ENCODE peak calls at places on chromosomes 16 and 17, in four cellular contexts. I is neural progenitor cell, B is SK-N-SH, O is MM.1S. N is an unnamed sample.

GRCh38 chr16:66366433-66367299 is at the start of gene CDH5:
- DNase-seq in I (no peak), B (peak; percentile 47), O (no peak), N (no peak)

GRCh38 chr17:65633988-65634387 is 72.5 kb upstream of the AXIN2 start:
- DNase-seq in I (no peak), B (no peak), O (no peak), N (no peak)

GRCh38 chr17:44501866-44502265 is 1.3 kb downstream of the GPATCH8 start:
- DNase-seq in I (peak; percentile 20), B (no peak), O (no peak), N (no peak)

GRCh38 chr17:31595666-31596381 is 204.3 kb downstream of the RAB11FIP4 start:
- DNase-seq in I (no peak), B (no peak), O (no peak), N (no peak)

GRCh38 chr16:65122974-65123845 is 1.3 kb upstream of the CDH11 start:
- DNase-seq in I (peak; percentile 69), B (peak; percentile 72), O (no peak), N (peak; percentile 59)

GRCh38 chr16:24972608-24973220 is 42.5 kb downstream of the ARHGAP17 start:
- DNase-seq in I (no peak), B (no peak), O (peak; percentile 22), N (no peak)

GRCh38 chr17:12431188-12431587 is 234.5 kb upstream of the MYOCD start:
- DNase-seq in I (no peak), B (no peak), O (no peak), N (no peak)

GRCh38 chr17:76598004-76598439 is 12.4 kb upstream of the ST6GALNAC2 start:
- DNase-seq in I (no peak), B (no peak), O (no peak), N (no peak)

GRCh38 chr16:65845466-65846209 is 520.9 kb upstream of the CDH5 start:
- DNase-seq in I (no peak), B (no peak), O (no peak), N (peak; percentile 5)

GRCh38 chr17:57881783-57882291 is 32.0 kb upstream of the MRPS23 start:
- DNase-seq in I (no peak), B (no peak), O (no peak), N (no peak)

GRCh38 chr17:1170739-1171138 is 9.0 kb downstream of the ABR start:
- DNase-seq in I (no peak), B (no peak), O (no peak), N (peak; percentile 56)

GRCh38 chr17:8887834-8888703 is 20.6 kb upstream of the PIK3R6 start:
- DNase-seq in I (peak; percentile 88), B (peak; percentile 66), O (peak; percentile 26), N (peak; percentile 88)

GRCh38 chr17:61335105-61335844 is 64.4 kb upstream of the TBX2 start:
- DNase-seq in I (no peak), B (no peak), O (no peak), N (no peak)

GRCh38 chr17:622356-622755 is 92.3 kb downstream of the VPS53 start:
- DNase-seq in I (no peak), B (no peak), O (no peak), N (no peak)

GRCh38 chr17:70772761-70773160 is 603.4 kb downstream of the KCNJ2 start:
- DNase-seq in I (no peak), B (no peak), O (no peak), N (no peak)

GRCh38 chr17:47253541-47254402 is at the start of gene ITGB3:
- DNase-seq in I (peak; percentile 89), B (peak; percentile 96), O (peak; percentile 78), N (peak; percentile 90)

GRCh38 chr16:66116163-66116792 is 250.2 kb upstream of the CDH5 start:
- DNase-seq in I (no peak), B (no peak), O (no peak), N (no peak)

GRCh38 chr16:89720520-89720858 is 209 bp downstream of the VPS9D1 start:
- DNase-seq in I (peak; percentile 81), B (peak; percentile 85), O (no peak), N (peak; percentile 67)

GRCh38 chr16:28167221-28167620 is 44.5 kb downstream of the XPO6 start:
- DNase-seq in I (no peak), B (no peak), O (no peak), N (no peak)

GRCh38 chr17:77601054-77601979 is 357.2 kb upstream of the TNRC6C start:
- DNase-seq in I (no peak), B (peak; percentile 44), O (no peak), N (no peak)

GRCh38 chr17:17041571-17042380 is 481 bp upstream of the MPRIP start:
- DNase-seq in I (peak; percentile 99), B (peak; percentile 99), O (peak; percentile 98), N (peak; percentile 99)
- H3F3A ChIP-seq in I (peaks cover 22% of the 10 kb centered on the region), B (peaks cover 10% of the 10 kb centered on the region), O (peaks cover 20% of the 10 kb centered on the region), N (no peaks in the 10 kb centered on the region)

GRCh38 chr17:42097691-42098661 is at the start of gene ZNF385C:
- DNase-seq in I (peak; percentile 69), B (peak; percentile 78), O (no peak), N (peak; percentile 62)

GRCh38 chr17:42098747-42099399 is 600 bp upstream of the ZNF385C start:
- DNase-seq in I (peak; percentile 35), B (peak; percentile 54), O (no peak), N (peak; percentile 36)

GRCh38 chr17:42104264-42104663 is 6.0 kb upstream of the ZNF385C start:
- DNase-seq in I (no peak), B (no peak), O (no peak), N (no peak)

GRCh38 chr17:42103221-42103954 is 5.1 kb upstream of the ZNF385C start:
- DNase-seq in I (no peak), B (no peak), O (no peak), N (no peak)

DNA sequence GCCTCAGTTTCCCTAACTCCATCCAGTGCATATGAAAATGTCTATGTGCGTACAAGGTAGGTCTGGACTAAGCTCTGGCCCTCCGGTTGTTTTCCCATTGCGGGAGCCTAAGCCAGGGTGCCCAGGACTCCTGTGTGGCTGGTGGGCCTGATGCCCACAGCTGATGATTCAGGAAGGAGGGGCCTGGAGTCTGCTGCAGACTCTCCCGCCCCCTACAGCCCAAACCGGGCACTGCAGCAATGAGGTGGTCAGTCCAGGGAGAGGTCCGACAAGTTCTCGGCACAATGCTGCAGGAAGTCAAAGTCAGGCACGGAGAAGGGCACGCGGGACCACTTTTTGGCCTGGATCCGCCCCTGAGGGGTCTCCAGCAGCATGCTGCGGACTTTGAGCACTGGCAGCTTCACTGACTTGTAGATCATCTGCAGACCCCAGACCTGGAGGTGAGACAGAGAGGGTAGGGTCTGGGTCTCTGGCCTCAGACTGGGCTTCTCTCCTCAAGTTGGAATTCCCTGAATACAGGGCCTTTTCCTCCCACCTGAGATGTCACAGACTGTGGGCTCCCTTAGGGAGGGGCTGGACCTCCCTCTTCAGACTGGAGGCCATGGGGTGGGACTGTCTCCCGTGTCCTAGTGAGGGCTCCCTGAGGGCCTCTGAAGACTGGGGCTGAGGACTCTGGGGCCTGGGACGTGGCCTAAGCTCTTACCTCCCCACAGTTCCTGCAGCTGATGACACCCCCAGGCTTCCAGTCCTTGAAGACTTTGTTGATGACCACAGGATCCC is 3.4 kb upstream of the ZNF385C start:
- DNase-seq in I (peak; percentile 79), B (peak; percentile 92), O (peak; percentile 48), N (peak; percentile 88)
- H3K4me2 ChIP-seq in I (no peak overlapping the region), B (no peak overlapping the region), O (peak overlapping the region; percentile 28), N (peak overlapping the region; percentile 48)

GRCh38 chr16:70573451-70574121 is 50.0 kb downstream of the SF3B3 start:
- DNase-seq in I (no peak), B (no peak), O (no peak), N (peak; percentile 28)

GRCh38 chr16:70571623-70572022 is 48.0 kb downstream of the SF3B3 start:
- DNase-seq in I (no peak), B (no peak), O (no peak), N (no peak)

GRCh38 chr16:70570967-70571570 is 47.5 kb downstream of the SF3B3 start:
- DNase-seq in I (no peak), B (no peak), O (no peak), N (no peak)

GRCh38 chr16:70572926-70573270 is 49.3 kb downstream of the SF3B3 start:
- DNase-seq in I (no peak), B (no peak), O (no peak), N (no peak)

GRCh38 chr16:70572050-70572925 is 48.7 kb downstream of the SF3B3 start:
- DNase-seq in I (no peak), B (no peak), O (no peak), N (no peak)
- H3F3A ChIP-seq in I (peaks cover 61% of the 10 kb centered on the region), B (peaks cover 47% of the 10 kb centered on the region), O (peaks cover 44% of the 10 kb centered on the region), N (peaks cover 73% of the 10 kb centered on the region)

DNA sequence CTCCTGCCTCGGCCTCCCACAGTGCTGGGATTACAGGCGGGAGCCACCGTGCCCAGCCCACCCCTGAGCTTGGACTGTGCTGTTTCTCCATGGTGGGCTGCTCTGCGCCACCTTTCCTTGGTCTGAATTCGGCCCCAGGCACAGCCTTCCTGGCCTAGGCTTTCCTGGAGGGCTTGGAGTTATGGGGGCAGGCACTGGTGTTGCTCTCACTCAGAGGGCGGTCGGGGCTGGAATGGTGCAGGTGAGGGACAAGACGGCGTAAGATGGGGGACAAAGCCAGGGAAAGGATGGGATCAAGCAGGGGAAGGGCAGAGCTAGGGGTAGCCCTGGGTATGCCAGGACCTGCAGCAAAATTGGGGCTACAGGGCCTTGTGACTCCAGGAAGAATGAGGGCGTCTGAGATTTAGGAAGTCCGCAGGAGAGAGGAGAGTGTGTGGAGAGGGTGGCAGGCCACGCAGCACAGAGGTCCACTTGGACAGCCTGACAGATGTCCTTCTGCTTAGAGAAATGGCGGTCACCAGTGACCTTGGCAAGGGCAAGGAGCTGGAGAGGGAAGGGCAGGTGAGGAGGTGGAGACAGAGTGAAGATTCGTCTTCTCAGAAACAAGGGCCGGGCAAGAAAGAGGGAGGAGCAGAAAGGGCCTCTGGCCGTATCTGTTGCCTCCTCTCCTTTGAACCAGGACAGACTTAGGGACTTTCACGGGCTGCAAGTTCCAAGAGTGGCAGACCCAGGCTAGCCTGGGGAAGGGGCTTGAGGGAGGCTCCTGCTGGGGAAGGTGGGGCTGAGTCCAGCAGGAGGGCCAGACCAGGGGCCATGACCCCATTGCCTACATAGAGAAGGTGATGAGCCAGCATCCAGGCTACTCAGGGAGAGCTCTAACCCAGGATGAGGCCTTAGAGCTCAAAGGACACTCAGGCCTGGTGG is 1.5 kb upstream of the ATP6V0C start:
- DNase-seq in I (no peak), B (no peak), O (no peak), N (no peak)
- H3K4me2 ChIP-seq in I (peak overlapping the region; percentile 99), B (no peak overlapping the region), O (no peak overlapping the region), N (peak overlapping the region; percentile 92)

GRCh38 chr17:80851277-80851925 is 140.2 kb upstream of the CHMP6 start:
- DNase-seq in I (no peak), B (no peak), O (no peak), N (no peak)
- H3F3A ChIP-seq in I (no peaks in the 10 kb centered on the region), B (peaks cover 7% of the 10 kb centered on the region), O (no peaks in the 10 kb centered on the region), N (no peaks in the 10 kb centered on the region)

GRCh38 chr17:49896860-49897259 is 49.0 kb upstream of the TAC4 start:
- DNase-seq in I (no peak), B (no peak), O (no peak), N (no peak)
- H3K4me2 ChIP-seq in I (no peak overlapping the region), B (no peak overlapping the region), O (no peak overlapping the region), N (no peak overlapping the region)

DNA sequence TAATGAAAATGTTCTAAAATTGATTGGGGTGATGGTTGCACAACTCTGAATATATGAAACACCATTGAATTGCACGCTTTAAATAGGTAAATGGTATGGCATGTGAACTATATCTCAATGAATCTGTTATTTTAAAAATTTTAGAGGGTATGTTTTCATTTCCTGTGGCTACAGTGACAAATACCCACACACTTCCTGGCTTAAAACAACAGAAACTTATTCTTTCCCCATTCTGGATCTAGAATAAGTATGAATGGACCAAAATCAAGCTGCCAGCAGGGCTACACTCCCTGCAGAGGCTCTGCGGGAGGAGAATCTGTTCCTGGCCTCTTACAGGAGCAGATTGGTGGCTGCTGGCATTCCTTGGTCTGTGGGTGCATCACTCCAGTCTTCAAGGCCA is 11.3 kb upstream of the PECAM1 start:
- DNase-seq in I (no peak), B (no peak), O (no peak), N (no peak)
- H3F3A ChIP-seq in I (no peaks in the 10 kb centered on the region), B (no peaks in the 10 kb centered on the region), O (no peaks in the 10 kb centered on the region), N (no peaks in the 10 kb centered on the region)

GRCh38 chr16:87849419-87850008 is 19.8 kb downstream of the SLC7A5 start:
- DNase-seq in I (no peak), B (no peak), O (no peak), N (no peak)
- H3K4me2 ChIP-seq in I (no peak overlapping the region), B (no peak overlapping the region), O (no peak overlapping the region), N (no peak overlapping the region)

N was measured in GM23338.